ENCODE peak calls at places on chromosomes 12 and 14, in five cellular contexts. J, Y, A, F and Q are unnamed samples.

GRCh38 chr14:65704412-65704811 is 291.9 kb downstream of the FUT8 start:
- DNase-seq in J (no peak), Y (no peak), A (peak; percentile 81), F (no peak), Q (no peak)

GRCh38 chr12:15726029-15726756 is 63.0 kb downstream of the EPS8 start:
- DNase-seq in J (no peak), Y (no peak), A (peak; percentile 52), F (peak; percentile 84), Q (no peak)

GRCh38 chr14:102419276-102419675 is 56.5 kb downstream of the TECPR2 start:
- DNase-seq in J (no peak), Y (no peak), A (no peak), F (no peak), Q (no peak)

GRCh38 chr14:43003845-43004244 is 1397.2 kb downstream of the LRFN5 start:
- DNase-seq in J (no peak), Y (no peak), A (peak; percentile 0), F (no peak), Q (no peak)

GRCh38 chr12:26277511-26278246 is 82.3 kb downstream of the SSPN start:
- DNase-seq in J (no peak), Y (no peak), A (no peak), F (no peak), Q (no peak)

GRCh38 chr14:21525571-21525970 is 575 bp downstream of the SALL2 start:
- DNase-seq in J (no peak), Y (peak; percentile 32), A (peak; percentile 24), F (no peak), Q (peak; percentile 39)

GRCh38 chr12:112664569-112664968 is 127.0 kb upstream of the RPH3A start:
- DNase-seq in J (peak; percentile 50), Y (no peak), A (peak; percentile 6), F (no peak), Q (peak; percentile 39)

GRCh38 chr12:25155031-25155576 is 39.9 kb downstream of the DNAI7 start:
- DNase-seq in J (no peak), Y (no peak), A (peak; percentile 47), F (no peak), Q (peak; percentile 8)

GRCh38 chr12:97912943-97913342 is 450.3 kb downstream of the RMST start:
- DNase-seq in J (no peak), Y (peak; percentile 30), A (no peak), F (no peak), Q (no peak)

GRCh38 chr12:6768385-6769002 is 2.3 kb downstream of the PTMS start:
- DNase-seq in J (no peak), Y (no peak), A (peak; percentile 45), F (no peak), Q (no peak)

GRCh38 chr14:66003082-66003740 is 483.0 kb upstream of the CCDC196 start:
- DNase-seq in J (no peak), Y (no peak), A (no peak), F (no peak), Q (no peak)

GRCh38 chr12:27619308-27619707 is 76.9 kb upstream of the REP15 start:
- DNase-seq in J (no peak), Y (no peak), A (peak; percentile 88), F (no peak), Q (no peak)

GRCh38 chr12:84497819-84498218 is 414.8 kb downstream of the SLC6A15 start:
- DNase-seq in J (no peak), Y (no peak), A (peak; percentile 9), F (no peak), Q (no peak)

GRCh38 chr14:68834816-68835215 is 41.9 kb upstream of the ZFP36L1 start:
- DNase-seq in J (no peak), Y (no peak), A (no peak), F (no peak), Q (no peak)

GRCh38 chr14:104217486-104218360 is 79.3 kb downstream of the KIF26A start:
- DNase-seq in J (no peak), Y (no peak), A (no peak), F (no peak), Q (no peak)

GRCh38 chr12:127191124-127191523 is 1075.8 kb upstream of the TMEM132C start:
- DNase-seq in J (no peak), Y (no peak), A (peak; percentile 84), F (no peak), Q (no peak)

GRCh38 chr14:28382460-28383220 is 383.9 kb upstream of the FOXG1 start:
- DNase-seq in J (no peak), Y (no peak), A (no peak), F (no peak), Q (no peak)

GRCh38 chr14:77543637-77544334 is 45.2 kb upstream of the ISM2 start:
- DNase-seq in J (no peak), Y (no peak), A (no peak), F (no peak), Q (no peak)

GRCh38 chr12:123960856-123961255 is 11.8 kb downstream of the CCDC92 start:
- DNase-seq in J (no peak), Y (no peak), A (no peak), F (no peak), Q (no peak)

GRCh38 chr14:94886931-94887330 is 117.0 kb upstream of the GSC start:
- DNase-seq in J (no peak), Y (no peak), A (no peak), F (no peak), Q (no peak)

GRCh38 chr12:100545092-100545491 is 28.4 kb upstream of the GAS2L3 start:
- DNase-seq in J (no peak), Y (no peak), A (no peak), F (no peak), Q (no peak)

GRCh38 chr12:389138-390096 is at the start of gene KDM5A:
- DNase-seq in J (peak; percentile 91), Y (peak; percentile 90), A (peak; percentile 97), F (peak; percentile 92), Q (peak; percentile 89)

GRCh38 chr12:24919346-24920001 is 29.4 kb downstream of the BCAT1 start:
- DNase-seq in J (no peak), Y (no peak), A (no peak), F (no peak), Q (no peak)

GRCh38 chr12:49865782-49866135 is 22.9 kb upstream of the BCDIN3D start:
- DNase-seq in J (no peak), Y (no peak), A (no peak), F (no peak), Q (no peak)

GRCh38 chr12:116556356-116556952 is 2.7 kb upstream of the MAP1LC3B2 start:
- DNase-seq in J (no peak), Y (no peak), A (no peak), F (no peak), Q (no peak)